ENCODE peak calls at places on chromosomes 5 and 9, in seven cellular contexts. One of them, this sample, is unnamed.

GRCh38 chr5:35672995-35673394 is 55.3 kb downstream of the SPEF2 start:
- DNase-seq in CD8-positive, alpha-beta T cell: peak
- DNase-seq in hepatocyte: no peak
- DNase-seq in sigmoid colon: no peak
- DNase-seq in tibial nerve: no peak
- DNase-seq in spleen: no peak
- DNase-seq in breast epithelium: no peak
- DNase-seq in this sample: no peak

GRCh38 chr9:6566409-6567139 is 79.0 kb downstream of the GLDC start:
- DNase-seq in CD8-positive, alpha-beta T cell: no peak
- DNase-seq in tibial nerve: no peak
- DNase-seq in breast epithelium: no peak
- DNase-seq in sigmoid colon: no peak
- DNase-seq in hepatocyte: peak
- DNase-seq in spleen: no peak
- DNase-seq in this sample: peak

GRCh38 chr9:107918749-107919148 is 429.2 kb upstream of the KLF4 start:
- DNase-seq in CD8-positive, alpha-beta T cell: no peak
- DNase-seq in tibial nerve: no peak
- DNase-seq in spleen: no peak
- DNase-seq in hepatocyte: no peak
- DNase-seq in sigmoid colon: no peak
- DNase-seq in breast epithelium: no peak
- DNase-seq in this sample: no peak

GRCh38 chr9:4741365-4742031 is 496 bp upstream of the AK3 start:
- DNase-seq in sigmoid colon: peak
- DNase-seq in breast epithelium: no peak
- DNase-seq in spleen: no peak
- DNase-seq in hepatocyte: peak
- DNase-seq in tibial nerve: no peak
- DNase-seq in CD8-positive, alpha-beta T cell: peak
- DNase-seq in this sample: no peak

GRCh38 chr5:138408023-138408422 is 30.8 kb upstream of the REEP2 start:
- DNase-seq in sigmoid colon: no peak
- DNase-seq in tibial nerve: no peak
- DNase-seq in hepatocyte: peak
- DNase-seq in CD8-positive, alpha-beta T cell: no peak
- DNase-seq in spleen: no peak
- DNase-seq in breast epithelium: no peak
- DNase-seq in this sample: no peak

GRCh38 chr9:19922476-19923118 is 133.8 kb upstream of the SLC24A2 start:
- DNase-seq in sigmoid colon: no peak
- DNase-seq in CD8-positive, alpha-beta T cell: no peak
- DNase-seq in hepatocyte: peak
- DNase-seq in breast epithelium: no peak
- DNase-seq in spleen: no peak
- DNase-seq in tibial nerve: no peak
- DNase-seq in this sample: peak

GRCh38 chr5:59119480-59119879 is 536.6 kb downstream of the RAB3C start:
- DNase-seq in CD8-positive, alpha-beta T cell: no peak
- DNase-seq in sigmoid colon: no peak
- DNase-seq in spleen: no peak
- DNase-seq in breast epithelium: no peak
- DNase-seq in tibial nerve: no peak
- DNase-seq in hepatocyte: no peak
- DNase-seq in this sample: no peak

GRCh38 chr9:92094655-92095054 is 20.6 kb downstream of the SPTLC1 start:
- DNase-seq in spleen: no peak
- DNase-seq in hepatocyte: no peak
- DNase-seq in CD8-positive, alpha-beta T cell: no peak
- DNase-seq in breast epithelium: no peak
- DNase-seq in tibial nerve: no peak
- DNase-seq in sigmoid colon: no peak
- DNase-seq in this sample: no peak

GRCh38 chr9:95771556-95772280 is 103.8 kb upstream of the ERCC6L2 start:
- DNase-seq in spleen: no peak
- DNase-seq in hepatocyte: peak
- DNase-seq in tibial nerve: peak
- DNase-seq in sigmoid colon: peak
- DNase-seq in breast epithelium: no peak
- DNase-seq in CD8-positive, alpha-beta T cell: no peak
- DNase-seq in this sample: no peak

GRCh38 chr5:170211575-170212334 is 21.0 kb upstream of the C5orf58 start:
- DNase-seq in breast epithelium: no peak
- DNase-seq in sigmoid colon: no peak
- DNase-seq in tibial nerve: no peak
- DNase-seq in spleen: no peak
- DNase-seq in CD8-positive, alpha-beta T cell: no peak
- DNase-seq in hepatocyte: no peak
- DNase-seq in this sample: peak

GRCh38 chr5:152505442-152506042 is 100.5 kb upstream of the NMUR2 start:
- DNase-seq in breast epithelium: no peak
- DNase-seq in CD8-positive, alpha-beta T cell: peak
- DNase-seq in tibial nerve: peak
- DNase-seq in spleen: no peak
- DNase-seq in hepatocyte: peak
- DNase-seq in sigmoid colon: no peak
- DNase-seq in this sample: peak

GRCh38 chr9:85408494-85408893 is 333.3 kb downstream of the AGTPBP1 start:
- DNase-seq in sigmoid colon: no peak
- DNase-seq in tibial nerve: no peak
- DNase-seq in breast epithelium: no peak
- DNase-seq in spleen: no peak
- DNase-seq in CD8-positive, alpha-beta T cell: no peak
- DNase-seq in hepatocyte: no peak
- DNase-seq in this sample: no peak

GRCh38 chr5:41542183-41542582 is 31.8 kb upstream of the PLCXD3 start:
- DNase-seq in tibial nerve: no peak
- DNase-seq in breast epithelium: no peak
- DNase-seq in sigmoid colon: no peak
- DNase-seq in spleen: no peak
- DNase-seq in CD8-positive, alpha-beta T cell: no peak
- DNase-seq in hepatocyte: no peak
- DNase-seq in this sample: no peak

GRCh38 chr9:19161257-19162025 is 34.1 kb upstream of the PLIN2 start:
- DNase-seq in CD8-positive, alpha-beta T cell: peak
- DNase-seq in tibial nerve: peak
- DNase-seq in spleen: peak
- DNase-seq in hepatocyte: peak
- DNase-seq in sigmoid colon: peak
- DNase-seq in breast epithelium: peak
- DNase-seq in this sample: peak

GRCh38 chr5:131381792-131382191 is 117.9 kb downstream of the CDC42SE2 start:
- DNase-seq in spleen: no peak
- DNase-seq in breast epithelium: no peak
- DNase-seq in sigmoid colon: no peak
- DNase-seq in tibial nerve: no peak
- DNase-seq in CD8-positive, alpha-beta T cell: no peak
- DNase-seq in hepatocyte: no peak
- DNase-seq in this sample: no peak

GRCh38 chr9:26973989-26974388 is 17.8 kb downstream of the IFT74 start:
- DNase-seq in spleen: no peak
- DNase-seq in sigmoid colon: no peak
- DNase-seq in breast epithelium: no peak
- DNase-seq in hepatocyte: no peak
- DNase-seq in CD8-positive, alpha-beta T cell: no peak
- DNase-seq in tibial nerve: no peak
- DNase-seq in this sample: no peak

GRCh38 chr9:26974927-26975326 is 18.7 kb downstream of the IFT74 start:
- DNase-seq in sigmoid colon: no peak
- DNase-seq in tibial nerve: no peak
- DNase-seq in CD8-positive, alpha-beta T cell: no peak
- DNase-seq in breast epithelium: no peak
- DNase-seq in spleen: no peak
- DNase-seq in hepatocyte: no peak
- DNase-seq in this sample: no peak

GRCh38 chr9:26971721-26972120 is 15.5 kb downstream of the IFT74 start:
- DNase-seq in sigmoid colon: no peak
- DNase-seq in CD8-positive, alpha-beta T cell: no peak
- DNase-seq in hepatocyte: no peak
- DNase-seq in spleen: no peak
- DNase-seq in tibial nerve: no peak
- DNase-seq in breast epithelium: no peak
- DNase-seq in this sample: no peak

DNA sequence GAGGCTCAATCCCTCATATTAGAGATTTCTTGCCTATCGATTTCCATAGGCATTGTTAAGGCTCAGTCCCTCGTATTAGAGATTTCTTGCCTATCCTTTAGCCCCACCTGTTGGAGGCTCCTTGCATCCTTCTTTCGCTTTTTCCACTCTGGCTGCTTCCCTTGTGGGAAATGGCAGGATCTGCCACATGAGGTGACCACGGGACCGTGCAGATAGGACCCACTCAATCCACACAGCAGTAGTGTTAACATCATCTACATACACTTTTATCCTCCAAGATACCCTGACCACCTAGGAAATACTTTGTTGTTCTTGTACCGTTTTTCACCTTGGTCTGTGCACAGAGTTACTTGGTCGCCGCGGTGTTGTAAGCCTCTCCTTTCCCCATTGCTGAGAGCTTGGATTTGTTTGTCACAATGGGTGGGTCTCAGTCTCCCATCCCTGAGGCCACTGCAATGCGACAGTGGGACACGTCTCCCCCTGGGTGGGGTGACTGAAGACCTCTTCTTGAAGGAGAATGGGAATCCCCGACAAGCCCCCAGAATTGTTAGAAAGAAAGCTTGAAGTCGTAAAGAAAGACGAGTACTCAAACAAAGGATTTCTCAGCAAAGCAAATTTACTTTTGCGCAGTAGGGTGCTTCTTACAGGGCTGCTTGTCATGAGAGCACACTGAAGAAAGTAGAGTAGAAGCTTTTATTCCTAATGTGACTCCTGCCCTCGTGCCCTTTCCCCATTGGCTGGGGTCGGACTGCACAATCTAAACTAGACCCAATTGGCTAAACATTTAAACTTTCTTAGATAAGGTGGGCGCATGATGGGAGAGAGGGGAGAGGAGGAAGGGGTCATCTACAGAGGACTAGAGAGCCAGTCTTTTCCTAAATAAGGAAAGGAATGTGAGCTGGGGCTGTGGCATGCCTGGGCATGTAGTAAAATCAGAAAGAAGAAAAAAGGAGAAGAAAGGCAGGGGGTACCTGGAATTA is 19.8 kb downstream of the IFT74 start:
- DNase-seq in CD8-positive, alpha-beta T cell: no peak
- DNase-seq in tibial nerve: peak
- DNase-seq in spleen: no peak
- DNase-seq in hepatocyte: peak
- DNase-seq in sigmoid colon: no peak
- DNase-seq in breast epithelium: no peak
- DNase-seq in this sample: no peak
- H3K27ac ChIP-seq in CD8-positive, alpha-beta T cell: no peak
- H3K27ac ChIP-seq in tibial nerve: no peak
- H3K27ac ChIP-seq in spleen: no peak
- H3K27ac ChIP-seq in hepatocyte: peak
- H3K27ac ChIP-seq in sigmoid colon: no peak
- H3K27ac ChIP-seq in breast epithelium: no peak
- H3K27ac ChIP-seq in this sample: no peak

GRCh38 chr9:114633452-114634089 is 22.5 kb downstream of the TMEM268 start:
- DNase-seq in sigmoid colon: no peak
- DNase-seq in CD8-positive, alpha-beta T cell: no peak
- DNase-seq in tibial nerve: no peak
- DNase-seq in spleen: no peak
- DNase-seq in breast epithelium: no peak
- DNase-seq in hepatocyte: no peak
- DNase-seq in this sample: no peak

GRCh38 chr9:114634387-114634786 is 23.2 kb downstream of the TEX53 start:
- DNase-seq in spleen: no peak
- DNase-seq in hepatocyte: no peak
- DNase-seq in breast epithelium: no peak
- DNase-seq in tibial nerve: no peak
- DNase-seq in CD8-positive, alpha-beta T cell: no peak
- DNase-seq in sigmoid colon: no peak
- DNase-seq in this sample: no peak

GRCh38 chr9:114629563-114630090 is 18.5 kb downstream of the TMEM268 start:
- DNase-seq in hepatocyte: no peak
- DNase-seq in CD8-positive, alpha-beta T cell: no peak
- DNase-seq in sigmoid colon: no peak
- DNase-seq in breast epithelium: no peak
- DNase-seq in spleen: no peak
- DNase-seq in tibial nerve: no peak
- DNase-seq in this sample: no peak

GRCh38 chr9:114627553-114627952 is 16.5 kb downstream of the TMEM268 start:
- DNase-seq in breast epithelium: no peak
- DNase-seq in sigmoid colon: no peak
- DNase-seq in CD8-positive, alpha-beta T cell: no peak
- DNase-seq in tibial nerve: no peak
- DNase-seq in hepatocyte: no peak
- DNase-seq in spleen: no peak
- DNase-seq in this sample: no peak

GRCh38 chr9:114631166-114631565 is 20.1 kb downstream of the TMEM268 start:
- DNase-seq in CD8-positive, alpha-beta T cell: no peak
- DNase-seq in spleen: no peak
- DNase-seq in breast epithelium: no peak
- DNase-seq in hepatocyte: no peak
- DNase-seq in tibial nerve: no peak
- DNase-seq in sigmoid colon: no peak
- DNase-seq in this sample: no peak
- TF ChIP-seq CTCF in CD8-positive, alpha-beta T cell: no peak
- TF ChIP-seq CTCF in spleen: no peak
- TF ChIP-seq CTCF in breast epithelium: no peak
- TF ChIP-seq CTCF in hepatocyte: no peak
- TF ChIP-seq CTCF in tibial nerve: no peak
- TF ChIP-seq CTCF in sigmoid colon: no peak
- TF ChIP-seq CTCF in this sample: no peak

DNA sequence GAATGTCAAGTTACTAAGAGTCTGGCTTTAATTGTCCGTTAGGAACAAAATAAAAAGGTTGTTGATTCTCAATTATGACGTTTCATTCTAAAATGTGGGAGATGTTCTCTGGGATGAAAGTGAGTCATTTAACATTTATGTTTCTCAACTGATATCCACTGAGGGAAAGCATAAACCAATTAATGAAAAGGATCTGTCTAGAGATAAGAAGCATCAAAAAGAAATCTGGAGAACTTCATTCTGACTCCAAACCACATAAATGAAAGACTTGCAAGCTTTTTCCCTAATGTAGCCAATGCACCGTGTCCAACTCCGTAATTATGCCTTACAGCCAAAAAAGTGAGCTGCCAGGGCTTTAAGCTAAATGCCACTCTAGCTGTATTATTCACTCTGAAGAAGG is 654.2 kb downstream of the TLE1 start:
- DNase-seq in sigmoid colon: no peak
- DNase-seq in hepatocyte: no peak
- DNase-seq in tibial nerve: no peak
- DNase-seq in spleen: no peak
- DNase-seq in CD8-positive, alpha-beta T cell: no peak
- DNase-seq in breast epithelium: no peak
- DNase-seq in this sample: no peak
- H3K27ac ChIP-seq in sigmoid colon: no peak
- H3K27ac ChIP-seq in hepatocyte: no peak
- H3K27ac ChIP-seq in tibial nerve: no peak
- H3K27ac ChIP-seq in spleen: no peak
- H3K27ac ChIP-seq in CD8-positive, alpha-beta T cell: no peak
- H3K27ac ChIP-seq in breast epithelium: no peak
- H3K27ac ChIP-seq in this sample: no peak

DNA sequence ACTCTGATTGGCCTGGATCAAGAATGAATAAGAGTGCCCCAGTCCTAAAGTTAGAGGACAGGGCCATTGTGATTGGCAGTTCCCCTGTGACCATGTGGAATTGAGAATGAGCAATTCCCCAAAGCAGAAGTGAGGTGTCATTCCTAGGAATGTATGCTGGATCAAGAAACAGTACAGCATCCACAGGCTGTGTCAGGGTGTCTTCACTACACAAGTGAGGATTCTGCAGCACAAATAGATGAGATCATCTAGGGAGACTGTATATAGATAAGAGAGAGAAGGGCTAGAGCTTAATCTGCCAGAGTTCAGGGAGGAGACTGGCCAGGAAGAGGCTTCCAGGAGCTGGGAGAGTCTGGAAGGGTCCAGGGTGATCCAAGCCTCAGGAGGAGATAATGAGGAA is 73.2 kb upstream of the SHB start:
- DNase-seq in hepatocyte: peak
- DNase-seq in sigmoid colon: no peak
- DNase-seq in tibial nerve: no peak
- DNase-seq in CD8-positive, alpha-beta T cell: no peak
- DNase-seq in spleen: no peak
- DNase-seq in breast epithelium: no peak
- DNase-seq in this sample: no peak
- TF ChIP-seq CTCF in hepatocyte: no peak
- TF ChIP-seq CTCF in sigmoid colon: no peak
- TF ChIP-seq CTCF in tibial nerve: no peak
- TF ChIP-seq CTCF in CD8-positive, alpha-beta T cell: no peak
- TF ChIP-seq CTCF in spleen: no peak
- TF ChIP-seq CTCF in breast epithelium: no peak
- TF ChIP-seq CTCF in this sample: no peak

This sample was measured in RWPE1.